ENCODE peak calls at places on chromosomes 3 and 15, in five cellular contexts. H is heart left ventricle, C is Peyer's patch, L is IMR-90, M is A549. Z is an unnamed sample. For H3K4me1, the result is how much of the 10 kb centered on the place peaks cover.

GRCh38 chr15:45169608-45170480 is 17.9 kb downstream of the SHF start:
- DNase-seq in H (no peak), C (no peak), L (no peak), M (no peak), Z (no peak)

GRCh38 chr15:91896656-91897055 is 43.1 kb downstream of the SLCO3A1 start:
- DNase-seq in H (no peak), C (no peak), L (no peak), M (no peak), Z (no peak)

GRCh38 chr15:41969851-41970431 is 2.4 kb downstream of the EHD4 start:
- DNase-seq in H (no peak), C (peak), L (no peak), M (no peak), Z (no peak)

GRCh38 chr3:188581791-188582190 is 427.8 kb downstream of the LPP start:
- DNase-seq in H (no peak), C (no peak), L (no peak), M (no peak), Z (no peak)

GRCh38 chr3:156230291-156230900 is 110.0 kb downstream of the KCNAB1 start:
- DNase-seq in H (no peak), C (no peak), L (no peak), M (no peak), Z (no peak)

GRCh38 chr15:98799991-98800390 is 151.7 kb downstream of the IGF1R start:
- DNase-seq in H (no peak), C (no peak), L (no peak), M (no peak), Z (no peak)

GRCh38 chr3:57733790-57734189 is 22.3 kb upstream of the SLMAP start:
- DNase-seq in H (no peak), C (no peak), L (peak), M (no peak), Z (no peak)

GRCh38 chr3:105274958-105275357 is 91.8 kb upstream of the ALCAM start:
- DNase-seq in H (no peak), C (no peak), L (peak), M (no peak), Z (no peak)

GRCh38 chr15:52031542-52031941 is 12.5 kb downstream of the MAPK6 start:
- DNase-seq in H (no peak), C (no peak), L (no peak), M (no peak), Z (no peak)

GRCh38 chr3:120693439-120694172 is 11.6 kb upstream of the HGD start:
- DNase-seq in H (no peak), C (no peak), L (peak), M (no peak), Z (no peak)
- H3K4me1 ChIP-seq in H (under half), C (under half), L (under half), M (under half), Z (under half)

GRCh38 chr3:177104299-177104992 is 92.8 kb downstream of the TBL1XR1 start:
- DNase-seq in H (no peak), C (no peak), L (no peak), M (no peak), Z (no peak)
- H3K4me3 ChIP-seq in H (no peak), C (no peak), L (no peak), M (no peak), Z (no peak)

GRCh38 chr3:66998075-66998898 is at the start of gene KBTBD8:
- DNase-seq in H (peak), C (peak), L (peak), M (peak), Z (peak)
- TF ChIP-seq POLR2A in H (no peak), C (no peak), L (peak), M (peak), Z (peak)

DNA sequence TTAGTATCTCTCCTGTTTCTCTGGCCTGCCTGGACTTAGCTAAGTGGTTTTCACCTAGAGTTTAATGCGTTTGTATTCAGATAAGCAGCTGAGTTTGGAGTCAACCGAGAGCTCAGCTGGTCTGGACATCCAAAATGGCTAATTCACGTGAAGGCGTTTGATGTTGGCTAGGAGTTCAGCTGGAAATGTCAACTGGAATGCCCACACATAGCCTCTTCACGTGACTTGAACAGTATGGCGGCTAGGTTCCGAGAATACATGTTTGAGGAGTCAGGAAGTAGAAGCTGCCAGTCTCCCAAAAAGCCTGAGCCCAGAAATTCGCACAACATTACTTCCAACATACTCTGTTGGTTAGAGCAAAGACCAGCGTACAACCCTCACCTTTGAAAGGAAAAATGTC is 2.2 kb downstream of the USP8 start:
- DNase-seq in H (no peak), C (no peak), L (no peak), M (no peak), Z (no peak)
- H3K4me1 ChIP-seq in H (under half), C (under half), L (under half), M (under half), Z (under half)

DNA sequence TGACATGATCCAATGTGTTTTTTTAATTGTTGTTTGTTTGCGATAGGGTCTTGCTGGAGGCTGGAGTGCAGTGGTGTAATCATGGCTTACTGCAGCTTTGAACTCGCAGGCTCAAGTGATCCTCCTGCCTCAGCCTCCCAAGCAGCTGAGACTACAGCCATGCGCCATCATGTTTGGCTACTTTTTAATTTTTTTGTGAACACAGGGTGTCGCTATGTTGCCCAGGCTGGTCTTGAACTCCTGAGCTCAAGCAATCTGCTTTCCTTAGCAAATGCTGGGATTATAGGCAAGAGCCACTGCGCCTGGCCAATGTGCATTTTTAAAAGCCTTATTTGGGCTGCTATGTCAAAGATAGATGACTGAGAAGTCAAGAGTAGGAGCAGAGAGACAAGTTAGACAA is 123.0 kb downstream of the EDEM1 start:
- DNase-seq in H (no peak), C (no peak), L (no peak), M (no peak), Z (no peak)
- H3K4me3 ChIP-seq in H (no peak), C (no peak), L (no peak), M (no peak), Z (no peak)

GRCh38 chr3:40451551-40451950 is 5.6 kb upstream of the RPL14 start:
- DNase-seq in H (no peak), C (no peak), L (no peak), M (no peak), Z (no peak)

GRCh38 chr3:40453933-40454332 is 3.2 kb upstream of the RPL14 start:
- DNase-seq in H (no peak), C (no peak), L (no peak), M (no peak), Z (no peak)

GRCh38 chr3:40452057-40452456 is 5.1 kb upstream of the RPL14 start:
- DNase-seq in H (no peak), C (no peak), L (no peak), M (no peak), Z (no peak)

GRCh38 chr3:40452562-40452875 is 4.6 kb upstream of the RPL14 start:
- DNase-seq in H (no peak), C (no peak), L (no peak), M (no peak), Z (no peak)

DNA sequence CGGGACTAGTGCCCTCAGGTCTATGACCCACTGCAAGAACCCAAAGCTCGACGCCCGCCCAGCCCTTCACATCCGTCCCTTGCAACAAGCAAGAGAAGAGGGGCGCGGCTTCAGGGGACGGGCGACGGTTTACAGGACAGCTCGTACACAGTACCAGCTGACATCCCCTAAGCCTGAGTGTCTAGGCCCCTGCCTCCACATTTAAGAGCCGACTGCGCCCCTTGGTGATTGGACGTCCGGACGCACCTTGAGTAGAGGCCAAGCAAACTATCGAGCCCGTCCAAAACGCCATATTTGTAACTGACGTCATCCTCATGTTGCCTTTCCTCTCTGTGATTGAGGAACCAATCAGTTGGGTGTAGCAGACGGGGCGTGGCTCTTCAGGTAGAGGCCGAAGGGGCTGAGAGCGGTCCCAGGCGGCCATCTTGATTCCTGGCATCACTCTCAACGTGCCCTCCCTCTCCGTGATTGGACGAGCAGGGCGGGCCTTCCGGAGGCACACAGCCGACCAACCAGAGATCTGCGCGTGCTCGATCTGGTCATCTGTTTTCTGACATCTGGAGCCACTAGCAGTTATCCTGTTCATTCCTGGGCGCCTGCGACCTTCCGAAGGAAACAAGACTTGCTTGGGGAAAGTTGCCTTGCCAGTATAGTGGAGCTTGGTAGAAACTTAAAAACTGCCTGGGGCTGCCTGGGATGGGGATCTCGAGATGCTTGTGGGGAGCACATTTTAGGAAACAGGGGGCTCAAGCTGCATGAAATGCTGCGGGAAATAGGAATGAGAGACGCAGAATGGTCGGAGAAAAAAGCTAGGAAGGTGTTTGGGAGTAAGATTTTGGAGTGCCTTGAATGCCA is 4.0 kb upstream of the RPL14 start:
- DNase-seq in H (peak), C (peak), L (peak), M (peak), Z (peak)
- TF ChIP-seq POLR2A in H (no peak), C (peak), L (peak), M (peak), Z (peak)

DNA sequence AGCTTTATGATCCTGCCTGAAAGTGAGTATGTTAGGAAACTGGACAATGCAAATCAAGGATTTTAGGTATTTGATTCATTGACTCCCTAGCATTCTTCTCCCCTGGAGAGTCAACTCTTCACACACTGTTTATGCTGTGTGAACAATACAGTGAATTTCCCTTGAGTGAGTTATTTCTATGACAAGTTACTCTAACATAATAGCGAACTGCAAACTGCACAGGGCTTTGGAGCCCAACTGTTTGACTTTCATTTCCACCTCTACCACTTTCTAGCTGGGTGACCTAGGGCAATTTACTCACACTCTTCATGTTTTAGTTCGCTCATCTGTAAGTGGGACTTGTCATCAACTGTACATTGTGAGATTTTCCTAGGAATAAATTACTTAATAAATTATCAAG is 96.0 kb upstream of the PHLDB2 start:
- DNase-seq in H (no peak), C (no peak), L (no peak), M (no peak), Z (no peak)
- H3K4me1 ChIP-seq in H (under half), C (under half), L (under half), M (half or more), Z (under half)

Z was measured in tibial nerve.